ENCODE peak calls at places on chromosomes 2 and 18, in seven cellular contexts. One of them, this sample, is unnamed.

GRCh38 chr2:226001716-226002115 is 602.2 kb downstream of the NYAP2 start:
- DNase-seq in MM.1S: no peak
- DNase-seq in HCT116: no peak
- DNase-seq in GM23338: no peak
- DNase-seq in neural progenitor cell: no peak
- DNase-seq in hepatocyte: no peak
- DNase-seq in H1: no peak
- DNase-seq in this sample: peak; percentile 41

GRCh38 chr18:55731594-55732042 is 143.6 kb upstream of the TCF4 start:
- DNase-seq in MM.1S: no peak
- DNase-seq in HCT116: no peak
- DNase-seq in GM23338: no peak
- DNase-seq in neural progenitor cell: no peak
- DNase-seq in hepatocyte: no peak
- DNase-seq in H1: no peak
- DNase-seq in this sample: no peak

GRCh38 chr2:26333286-26333685 is 12.7 kb upstream of the SELENOI start:
- DNase-seq in MM.1S: no peak
- DNase-seq in HCT116: no peak
- DNase-seq in GM23338: no peak
- DNase-seq in neural progenitor cell: no peak
- DNase-seq in hepatocyte: peak; percentile 77
- DNase-seq in H1: peak; percentile 39
- DNase-seq in this sample: no peak

GRCh38 chr2:219386532-219387280 is 1.0 kb downstream of the DNPEP start:
- DNase-seq in MM.1S: no peak
- DNase-seq in HCT116: no peak
- DNase-seq in GM23338: no peak
- DNase-seq in neural progenitor cell: no peak
- DNase-seq in hepatocyte: no peak
- DNase-seq in H1: no peak
- DNase-seq in this sample: no peak

GRCh38 chr2:220036431-220036830 is 409.0 kb downstream of the SLC4A3 start:
- DNase-seq in MM.1S: no peak
- DNase-seq in HCT116: no peak
- DNase-seq in GM23338: no peak
- DNase-seq in neural progenitor cell: no peak
- DNase-seq in hepatocyte: no peak
- DNase-seq in H1: no peak
- DNase-seq in this sample: no peak

GRCh38 chr18:1002653-1003178 is 98.0 kb downstream of the ADCYAP1 start:
- DNase-seq in MM.1S: no peak
- DNase-seq in HCT116: no peak
- DNase-seq in GM23338: no peak
- DNase-seq in neural progenitor cell: no peak
- DNase-seq in hepatocyte: no peak
- DNase-seq in H1: no peak
- DNase-seq in this sample: peak; percentile 91

GRCh38 chr2:235041918-235042575 is 90.2 kb downstream of the SH3BP4 start:
- DNase-seq in MM.1S: no peak
- DNase-seq in HCT116: no peak
- DNase-seq in GM23338: no peak
- DNase-seq in neural progenitor cell: no peak
- DNase-seq in hepatocyte: no peak
- DNase-seq in H1: no peak
- DNase-seq in this sample: no peak

GRCh38 chr2:25417715-25418369 is 76.1 kb upstream of the DNMT3A start:
- DNase-seq in MM.1S: no peak
- DNase-seq in HCT116: peak; percentile 6
- DNase-seq in GM23338: no peak
- DNase-seq in neural progenitor cell: no peak
- DNase-seq in hepatocyte: no peak
- DNase-seq in H1: no peak
- DNase-seq in this sample: no peak

GRCh38 chr2:1816414-1816911 is 72.1 kb upstream of the PXDN start:
- DNase-seq in MM.1S: no peak
- DNase-seq in HCT116: no peak
- DNase-seq in GM23338: no peak
- DNase-seq in neural progenitor cell: no peak
- DNase-seq in hepatocyte: no peak
- DNase-seq in H1: no peak
- DNase-seq in this sample: peak; percentile 74

GRCh38 chr18:33444699-33445098 is 4.2 kb upstream of the CCDC178 start:
- DNase-seq in MM.1S: no peak
- DNase-seq in HCT116: no peak
- DNase-seq in GM23338: no peak
- DNase-seq in neural progenitor cell: no peak
- DNase-seq in hepatocyte: no peak
- DNase-seq in H1: no peak
- DNase-seq in this sample: no peak

GRCh38 chr2:242034138-242034537 is 164.6 kb downstream of the RTP5 start:
- DNase-seq in MM.1S: no peak
- DNase-seq in HCT116: no peak
- DNase-seq in GM23338: no peak
- DNase-seq in neural progenitor cell: no peak
- DNase-seq in hepatocyte: no peak
- DNase-seq in H1: no peak
- DNase-seq in this sample: no peak

GRCh38 chr2:28766070-28766469 is 14.4 kb downstream of the PPP1CB start:
- DNase-seq in MM.1S: no peak
- DNase-seq in HCT116: no peak
- DNase-seq in GM23338: no peak
- DNase-seq in neural progenitor cell: no peak
- DNase-seq in hepatocyte: no peak
- DNase-seq in H1: no peak
- DNase-seq in this sample: no peak

GRCh38 chr2:85698880-85699254 is 4.7 kb downstream of the GNLY start:
- DNase-seq in MM.1S: no peak
- DNase-seq in HCT116: no peak
- DNase-seq in GM23338: no peak
- DNase-seq in neural progenitor cell: no peak
- DNase-seq in hepatocyte: no peak
- DNase-seq in H1: no peak
- DNase-seq in this sample: no peak

GRCh38 chr2:37215255-37215654 is 16.1 kb downstream of the CEBPZ start:
- DNase-seq in MM.1S: no peak
- DNase-seq in HCT116: no peak
- DNase-seq in GM23338: no peak
- DNase-seq in neural progenitor cell: no peak
- DNase-seq in hepatocyte: no peak
- DNase-seq in H1: no peak
- DNase-seq in this sample: peak; percentile 12

GRCh38 chr2:42788882-42789281 is 3.5 kb downstream of the HAAO start:
- DNase-seq in MM.1S: no peak
- DNase-seq in HCT116: no peak
- DNase-seq in GM23338: no peak
- DNase-seq in neural progenitor cell: no peak
- DNase-seq in hepatocyte: no peak
- DNase-seq in H1: no peak
- DNase-seq in this sample: no peak

GRCh38 chr2:218815244-218815637 is 16.4 kb downstream of the PRKAG3 start:
- DNase-seq in MM.1S: no peak
- DNase-seq in HCT116: no peak
- DNase-seq in GM23338: no peak
- DNase-seq in neural progenitor cell: no peak
- DNase-seq in hepatocyte: no peak
- DNase-seq in H1: no peak
- DNase-seq in this sample: no peak

GRCh38 chr2:207256026-207256425 is 90.3 kb upstream of the KLF7 start:
- DNase-seq in MM.1S: no peak
- DNase-seq in HCT116: no peak
- DNase-seq in GM23338: no peak
- DNase-seq in neural progenitor cell: no peak
- DNase-seq in hepatocyte: no peak
- DNase-seq in H1: no peak
- DNase-seq in this sample: no peak

GRCh38 chr2:100235098-100235497 is 87.2 kb downstream of the LONRF2 start:
- DNase-seq in MM.1S: peak; percentile 88
- DNase-seq in HCT116: no peak
- DNase-seq in GM23338: peak; percentile 9
- DNase-seq in neural progenitor cell: no peak
- DNase-seq in hepatocyte: no peak
- DNase-seq in H1: no peak
- DNase-seq in this sample: no peak
- H3K27ac ChIP-seq in MM.1S: peak overlapping the region; percentile 28
- H3K27ac ChIP-seq in HCT116: no peak overlapping the region
- H3K27ac ChIP-seq in GM23338: no peak overlapping the region
- H3K27ac ChIP-seq in neural progenitor cell: no peak overlapping the region
- H3K27ac ChIP-seq in hepatocyte: no peak overlapping the region
- H3K27ac ChIP-seq in H1: no peak overlapping the region
- H3K27ac ChIP-seq in this sample: no peak overlapping the region

GRCh38 chr18:24265502-24266064 is 126.7 kb downstream of the CABYR start:
- DNase-seq in MM.1S: no peak
- DNase-seq in HCT116: no peak
- DNase-seq in GM23338: no peak
- DNase-seq in neural progenitor cell: no peak
- DNase-seq in hepatocyte: no peak
- DNase-seq in H1: no peak
- DNase-seq in this sample: no peak
- H3K4me2 ChIP-seq in MM.1S: no peak overlapping the region
- H3K4me2 ChIP-seq in HCT116: no peak overlapping the region
- H3K4me2 ChIP-seq in GM23338: peak overlapping the region; percentile 59
- H3K4me2 ChIP-seq in neural progenitor cell: no peak overlapping the region
- H3K4me2 ChIP-seq in hepatocyte: no peak overlapping the region
- H3K4me2 ChIP-seq in H1: peak overlapping the region; percentile 43
- H3K4me2 ChIP-seq in this sample: no peak overlapping the region

GRCh38 chr2:98537390-98537972 is 70.8 kb downstream of the COA5 start:
- DNase-seq in MM.1S: no peak
- DNase-seq in HCT116: no peak
- DNase-seq in GM23338: no peak
- DNase-seq in neural progenitor cell: no peak
- DNase-seq in hepatocyte: no peak
- DNase-seq in H1: no peak
- DNase-seq in this sample: no peak
- TF ChIP-seq EZH2 in MM.1S: no peak
- TF ChIP-seq EZH2 in HCT116: no peak
- TF ChIP-seq EZH2 in GM23338: no peak
- TF ChIP-seq EZH2 in neural progenitor cell: no peak
- TF ChIP-seq EZH2 in hepatocyte: no peak
- TF ChIP-seq EZH2 in H1: no peak
- TF ChIP-seq EZH2 in this sample: no peak

GRCh38 chr18:75638597-75639467 is 211.3 kb upstream of the SMIM21 start:
- DNase-seq in MM.1S: no peak
- DNase-seq in HCT116: no peak
- DNase-seq in GM23338: peak; percentile 49
- DNase-seq in neural progenitor cell: peak; percentile 65
- DNase-seq in hepatocyte: peak; percentile 40
- DNase-seq in H1: peak; percentile 53
- DNase-seq in this sample: peak; percentile 62
- H3K27ac ChIP-seq in MM.1S: no peak overlapping the region
- H3K27ac ChIP-seq in HCT116: no peak overlapping the region
- H3K27ac ChIP-seq in GM23338: no peak overlapping the region
- H3K27ac ChIP-seq in neural progenitor cell: no peak overlapping the region
- H3K27ac ChIP-seq in hepatocyte: peak overlapping the region; percentile 77
- H3K27ac ChIP-seq in H1: peak overlapping the region; percentile 19
- H3K27ac ChIP-seq in this sample: peak overlapping the region; percentile 34

GRCh38 chr2:58019209-58019608 is 27.4 kb upstream of the VRK2 start:
- DNase-seq in MM.1S: no peak
- DNase-seq in HCT116: no peak
- DNase-seq in GM23338: no peak
- DNase-seq in neural progenitor cell: no peak
- DNase-seq in hepatocyte: no peak
- DNase-seq in H1: no peak
- DNase-seq in this sample: no peak
- H3K4me2 ChIP-seq in MM.1S: no peak overlapping the region
- H3K4me2 ChIP-seq in HCT116: no peak overlapping the region
- H3K4me2 ChIP-seq in GM23338: no peak overlapping the region
- H3K4me2 ChIP-seq in neural progenitor cell: no peak overlapping the region
- H3K4me2 ChIP-seq in hepatocyte: no peak overlapping the region
- H3K4me2 ChIP-seq in H1: no peak overlapping the region
- H3K4me2 ChIP-seq in this sample: no peak overlapping the region

This sample was measured in fibroblast of lung.